ENCODE peak calls at places on chromosomes 2 and 18, in eight cellular contexts. M is adrenal gland, B is fibroblast of lung, R is pancreas, I is mesendoderm, K is lower lobe of right lung, L is upper lobe of right lung, Z is neuronal stem cell. Y is an unnamed sample. For H3K4me1, the result is how much of the 10 kb centered on the place peaks cover.

GRCh38 chr18:50079571-50080295 is 115.2 kb downstream of the MYO5B start:
- DNase-seq in I (no peak), R (peak), L (peak), B (no peak), M (peak), K (peak), Z (no peak), Y (no peak)

GRCh38 chr2:137178955-137179377 is 413.6 kb downstream of the THSD7B start:
- DNase-seq in Z (no peak), I (peak), L (no peak), B (peak), K (no peak), M (no peak), R (no peak), Y (no peak)

GRCh38 chr2:231722721-231723307 is 14.5 kb downstream of the PTMA start:
- DNase-seq in R (no peak), M (no peak), K (no peak), L (no peak), Z (no peak), B (no peak), I (no peak), Y (no peak)

GRCh38 chr2:108593547-108594098 is 59.4 kb downstream of the LIMS1 start:
- DNase-seq in R (no peak), B (peak), I (peak), M (no peak), K (no peak), Z (no peak), L (no peak), Y (no peak)

GRCh38 chr2:72330673-72331072 is 183.0 kb upstream of the CYP26B1 start:
- DNase-seq in K (no peak), B (peak), I (peak), L (no peak), Z (no peak), R (no peak), M (no peak), Y (no peak)

GRCh38 chr18:56021136-56021813 is 433.3 kb upstream of the TCF4 start:
- DNase-seq in B (no peak), K (no peak), L (no peak), Z (no peak), R (no peak), I (no peak), M (no peak), Y (no peak)

GRCh38 chr2:162824319-162824718 is 14.2 kb downstream of the KCNH7 start:
- DNase-seq in Z (no peak), L (no peak), K (no peak), B (no peak), R (no peak), M (no peak), I (no peak), Y (no peak)

GRCh38 chr2:200779214-200779613 is 32.5 kb upstream of the BZW1 start:
- DNase-seq in L (no peak), B (no peak), R (no peak), I (no peak), Z (no peak), M (no peak), K (no peak), Y (no peak)

GRCh38 chr2:238629064-238629463 is 202.3 kb downstream of the ASB1 start:
- DNase-seq in R (no peak), B (no peak), Z (no peak), M (no peak), L (no peak), I (no peak), K (no peak), Y (no peak)

GRCh38 chr2:29017716-29018275 is 36.7 kb downstream of the TOGARAM2 start:
- DNase-seq in M (no peak), Z (no peak), R (no peak), B (no peak), K (no peak), L (peak), I (no peak), Y (no peak)
- H3K4me1 ChIP-seq in M (under half), Z (under half), R (under half), B (under half), K (under half), L (under half), I (under half), Y (under half)

DNA sequence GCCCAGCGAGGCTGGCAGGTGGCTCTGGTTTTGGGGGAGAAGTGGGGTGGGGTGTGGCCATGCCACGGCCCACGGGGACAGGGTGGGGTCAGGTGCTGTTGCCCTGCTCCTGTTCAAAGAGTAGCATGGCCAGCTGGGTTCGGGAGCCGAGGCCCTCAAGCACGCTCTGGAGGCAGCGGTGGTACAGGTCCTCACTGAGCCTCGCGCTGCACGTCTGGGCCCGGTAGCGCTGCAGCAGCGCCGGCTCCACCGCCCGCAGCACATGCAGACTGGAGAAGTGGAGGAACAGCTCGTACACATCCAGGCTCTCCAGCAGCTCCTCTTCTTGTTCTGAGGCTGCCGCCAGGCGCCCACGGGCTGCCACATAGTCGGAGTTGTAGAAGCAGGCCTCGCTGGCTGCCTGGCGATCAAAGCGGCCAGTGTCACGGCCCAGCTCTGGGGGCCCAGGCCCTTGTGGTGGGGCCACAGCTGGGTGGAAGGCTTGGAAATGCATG is 4.3 kb downstream of the CHPF start:
- DNase-seq in R (no peak), L (no peak), Z (no peak), K (no peak), I (no peak), M (no peak), B (no peak), Y (no peak)
- H3K4me1 ChIP-seq in R (under half), L (under half), Z (under half), K (under half), I (under half), M (under half), B (under half), Y (under half)

DNA sequence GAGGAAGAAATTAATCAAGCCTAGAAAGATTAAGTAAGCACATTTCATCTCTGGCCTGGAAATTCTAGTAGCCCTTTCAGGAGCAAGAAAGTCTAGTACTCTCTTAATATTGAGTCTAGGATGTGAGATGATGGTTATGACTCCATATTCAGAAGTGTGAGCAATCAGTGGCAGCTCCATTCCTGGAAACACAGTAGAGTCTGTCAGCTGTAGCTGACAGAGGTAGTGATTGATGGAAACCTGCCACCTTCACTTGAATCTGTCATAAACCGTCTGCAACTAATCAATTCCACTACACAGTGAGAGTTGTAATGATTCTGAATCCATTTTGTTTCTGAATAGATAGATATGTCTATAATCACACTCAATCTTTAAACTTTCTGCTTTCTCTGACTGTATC is 635.1 kb downstream of the IRS1 start:
- DNase-seq in Z (no peak), R (no peak), I (no peak), M (no peak), B (no peak), L (no peak), K (no peak), Y (no peak)
- H3K4me1 ChIP-seq in Z (under half), R (under half), I (under half), M (under half), B (under half), L (under half), K (under half), Y (under half)

GRCh38 chr2:241857572-241858121 is 1.0 kb downstream of the PDCD1 start:
- DNase-seq in B (no peak), R (no peak), L (peak), Z (no peak), M (no peak), K (peak), I (no peak), Y (peak)
- H3K4me1 ChIP-seq in B (under half), R (under half), L (under half), Z (under half), M (under half), K (under half), I (under half), Y (under half)

GRCh38 chr18:22032392-22032961 is 136.9 kb upstream of the GATA6 start:
- DNase-seq in I (peak), L (no peak), K (no peak), R (peak), Z (peak), B (peak), M (no peak), Y (no peak)
- H3K4me1 ChIP-seq in I (under half), L (under half), K (under half), R (under half), Z (under half), B (under half), M (under half), Y (under half)

GRCh38 chr2:110747522-110748488 is 15.4 kb downstream of the ACOXL start:
- DNase-seq in L (no peak), M (no peak), I (no peak), B (no peak), K (no peak), Z (no peak), R (no peak), Y (no peak)

GRCh38 chr2:110755494-110756078 is 23.2 kb downstream of the ACOXL start:
- DNase-seq in M (no peak), R (no peak), K (no peak), B (peak), Z (no peak), L (no peak), I (no peak), Y (no peak)

GRCh38 chr2:110748489-110748867 is 16.1 kb downstream of the ACOXL start:
- DNase-seq in B (no peak), M (no peak), I (no peak), Z (no peak), K (no peak), L (no peak), R (no peak), Y (no peak)

GRCh38 chr2:110751642-110752041 is 19.3 kb downstream of the ACOXL start:
- DNase-seq in M (no peak), B (no peak), K (no peak), R (no peak), L (no peak), I (no peak), Z (no peak), Y (no peak)

DNA sequence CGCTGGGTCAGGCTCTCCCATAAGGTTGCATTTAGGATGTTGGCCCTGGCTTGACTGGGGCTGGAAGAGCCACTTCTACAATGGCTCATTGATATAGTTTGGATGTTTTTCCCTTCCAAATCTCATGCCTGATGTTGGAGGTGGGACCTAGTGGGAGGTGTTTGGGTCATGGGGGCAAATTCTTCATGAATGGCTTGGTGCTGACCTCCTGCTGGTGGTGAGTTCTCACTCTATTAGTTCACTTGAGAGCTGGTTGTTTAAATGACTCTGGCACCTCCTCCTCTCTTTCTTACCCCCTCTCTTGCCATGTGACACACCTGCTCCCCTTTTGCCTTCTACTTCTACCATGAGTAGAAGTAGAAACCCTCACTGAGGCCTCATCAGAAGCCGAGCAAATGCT is 20.5 kb downstream of the ACOXL start:
- DNase-seq in L (no peak), K (no peak), I (peak), M (no peak), Z (no peak), R (no peak), B (no peak), Y (no peak)
- H3K4me1 ChIP-seq in L (under half), K (under half), I (under half), M (under half), Z (under half), R (under half), B (under half), Y (under half)

Y was measured in kidney.